ENCODE peak calls at places on chromosome 21, in five cellular contexts. One of them, this sample, is unnamed.

GRCh38 chr21:41583274-41583790 is 75.4 kb upstream of the TMPRSS2 start:
- DNase-seq in nucleus accumbens: no peak
- DNase-seq in 8988T: no peak
- DNase-seq in sciatic nerve: no peak
- DNase-seq in activated naive CD8-positive, alpha-beta T cell treated with anti-CD3 and anti-CD28 coated beads for 36 hours: no peak
- DNase-seq in this sample: peak; percentile 77

GRCh38 chr21:27480841-27481261 is 514.0 kb upstream of the ADAMTS5 start:
- DNase-seq in nucleus accumbens: no peak
- DNase-seq in activated naive CD8-positive, alpha-beta T cell treated with anti-CD3 and anti-CD28 coated beads for 36 hours: no peak
- DNase-seq in 8988T: no peak
- DNase-seq in sciatic nerve: no peak
- DNase-seq in this sample: no peak

GRCh38 chr21:34093083-34093482 is 19.7 kb downstream of the MRPS6 start:
- DNase-seq in sciatic nerve: no peak
- DNase-seq in 8988T: no peak
- DNase-seq in activated naive CD8-positive, alpha-beta T cell treated with anti-CD3 and anti-CD28 coated beads for 36 hours: no peak
- DNase-seq in nucleus accumbens: no peak
- DNase-seq in this sample: no peak

GRCh38 chr21:45525910-45526306 is 16.3 kb downstream of the SLC19A1 start:
- DNase-seq in sciatic nerve: peak; percentile 35
- DNase-seq in 8988T: no peak
- DNase-seq in nucleus accumbens: no peak
- DNase-seq in activated naive CD8-positive, alpha-beta T cell treated with anti-CD3 and anti-CD28 coated beads for 36 hours: no peak
- DNase-seq in this sample: no peak

GRCh38 chr21:34157456-34158025 is 84.2 kb downstream of the MRPS6 start:
- DNase-seq in nucleus accumbens: no peak
- DNase-seq in 8988T: no peak
- DNase-seq in sciatic nerve: no peak
- DNase-seq in activated naive CD8-positive, alpha-beta T cell treated with anti-CD3 and anti-CD28 coated beads for 36 hours: no peak
- DNase-seq in this sample: peak; percentile 32

GRCh38 chr21:44043613-44044012 is 31.5 kb downstream of the TRAPPC10 start:
- DNase-seq in activated naive CD8-positive, alpha-beta T cell treated with anti-CD3 and anti-CD28 coated beads for 36 hours: no peak
- DNase-seq in nucleus accumbens: no peak
- DNase-seq in sciatic nerve: no peak
- DNase-seq in 8988T: no peak
- DNase-seq in this sample: no peak

GRCh38 chr21:16773206-16773605 is 739.6 kb upstream of the CXADR start:
- DNase-seq in 8988T: no peak
- DNase-seq in nucleus accumbens: no peak
- DNase-seq in activated naive CD8-positive, alpha-beta T cell treated with anti-CD3 and anti-CD28 coated beads for 36 hours: no peak
- DNase-seq in sciatic nerve: no peak
- DNase-seq in this sample: no peak

GRCh38 chr21:45262616-45263015 is 25.1 kb downstream of the POFUT2 start:
- DNase-seq in 8988T: peak; percentile 10
- DNase-seq in nucleus accumbens: no peak
- DNase-seq in sciatic nerve: no peak
- DNase-seq in activated naive CD8-positive, alpha-beta T cell treated with anti-CD3 and anti-CD28 coated beads for 36 hours: no peak
- DNase-seq in this sample: no peak

GRCh38 chr21:45184869-45185268 is 102.8 kb downstream of the POFUT2 start:
- DNase-seq in activated naive CD8-positive, alpha-beta T cell treated with anti-CD3 and anti-CD28 coated beads for 36 hours: no peak
- DNase-seq in nucleus accumbens: no peak
- DNase-seq in 8988T: no peak
- DNase-seq in sciatic nerve: no peak
- DNase-seq in this sample: no peak

GRCh38 chr21:25375675-25376074 is 231.6 kb downstream of the MRPL39 start:
- DNase-seq in nucleus accumbens: no peak
- DNase-seq in sciatic nerve: no peak
- DNase-seq in 8988T: no peak
- DNase-seq in activated naive CD8-positive, alpha-beta T cell treated with anti-CD3 and anti-CD28 coated beads for 36 hours: no peak
- DNase-seq in this sample: no peak

GRCh38 chr21:43925609-43926008 is 60.6 kb downstream of the AGPAT3 start:
- DNase-seq in sciatic nerve: no peak
- DNase-seq in 8988T: no peak
- DNase-seq in activated naive CD8-positive, alpha-beta T cell treated with anti-CD3 and anti-CD28 coated beads for 36 hours: no peak
- DNase-seq in nucleus accumbens: no peak
- DNase-seq in this sample: no peak

GRCh38 chr21:38478782-38479181 is 19.5 kb downstream of the ERG start:
- DNase-seq in sciatic nerve: no peak
- DNase-seq in 8988T: no peak
- DNase-seq in activated naive CD8-positive, alpha-beta T cell treated with anti-CD3 and anti-CD28 coated beads for 36 hours: no peak
- DNase-seq in nucleus accumbens: no peak
- DNase-seq in this sample: no peak

GRCh38 chr21:37208741-37209225 is 58.4 kb downstream of the VPS26C start:
- DNase-seq in 8988T: no peak
- DNase-seq in sciatic nerve: peak; percentile 53
- DNase-seq in nucleus accumbens: no peak
- DNase-seq in activated naive CD8-positive, alpha-beta T cell treated with anti-CD3 and anti-CD28 coated beads for 36 hours: no peak
- DNase-seq in this sample: peak; percentile 73

GRCh38 chr21:18147678-18148077 is 97.0 kb upstream of the CHODL start:
- DNase-seq in activated naive CD8-positive, alpha-beta T cell treated with anti-CD3 and anti-CD28 coated beads for 36 hours: no peak
- DNase-seq in 8988T: no peak
- DNase-seq in sciatic nerve: no peak
- DNase-seq in nucleus accumbens: no peak
- DNase-seq in this sample: peak; percentile 8

GRCh38 chr21:42010507-42011493 is 640 bp upstream of the ZBTB21 start:
- DNase-seq in activated naive CD8-positive, alpha-beta T cell treated with anti-CD3 and anti-CD28 coated beads for 36 hours: peak; percentile 50
- DNase-seq in 8988T: no peak
- DNase-seq in sciatic nerve: no peak
- DNase-seq in nucleus accumbens: no peak
- DNase-seq in this sample: peak; percentile 70

GRCh38 chr21:43978060-43978459 is 34.0 kb upstream of the TRAPPC10 start:
- DNase-seq in sciatic nerve: no peak
- DNase-seq in nucleus accumbens: no peak
- DNase-seq in 8988T: no peak
- DNase-seq in activated naive CD8-positive, alpha-beta T cell treated with anti-CD3 and anti-CD28 coated beads for 36 hours: no peak
- DNase-seq in this sample: no peak

GRCh38 chr21:17045214-17045835 is 467.5 kb upstream of the CXADR start:
- DNase-seq in nucleus accumbens: no peak
- DNase-seq in sciatic nerve: no peak
- DNase-seq in activated naive CD8-positive, alpha-beta T cell treated with anti-CD3 and anti-CD28 coated beads for 36 hours: no peak
- DNase-seq in 8988T: no peak
- DNase-seq in this sample: peak; percentile 19

GRCh38 chr21:28590026-28590425 is 402.7 kb downstream of the LTN1 start:
- DNase-seq in 8988T: no peak
- DNase-seq in activated naive CD8-positive, alpha-beta T cell treated with anti-CD3 and anti-CD28 coated beads for 36 hours: no peak
- DNase-seq in nucleus accumbens: no peak
- DNase-seq in sciatic nerve: no peak
- DNase-seq in this sample: no peak

GRCh38 chr21:39082656-39083376 is 100.4 kb downstream of the PSMG1 start:
- DNase-seq in sciatic nerve: no peak
- DNase-seq in 8988T: no peak
- DNase-seq in activated naive CD8-positive, alpha-beta T cell treated with anti-CD3 and anti-CD28 coated beads for 36 hours: no peak
- DNase-seq in nucleus accumbens: no peak
- DNase-seq in this sample: no peak

GRCh38 chr21:35927262-35927661 is 133.1 kb downstream of the SETD4 start:
- DNase-seq in 8988T: no peak
- DNase-seq in sciatic nerve: no peak
- DNase-seq in nucleus accumbens: no peak
- DNase-seq in activated naive CD8-positive, alpha-beta T cell treated with anti-CD3 and anti-CD28 coated beads for 36 hours: no peak
- DNase-seq in this sample: no peak

GRCh38 chr21:27190601-27191000 is 223.7 kb upstream of the ADAMTS5 start:
- DNase-seq in nucleus accumbens: no peak
- DNase-seq in 8988T: no peak
- DNase-seq in activated naive CD8-positive, alpha-beta T cell treated with anti-CD3 and anti-CD28 coated beads for 36 hours: no peak
- DNase-seq in sciatic nerve: no peak
- DNase-seq in this sample: peak; percentile 88

GRCh38 chr21:27570306-27570868 is 603.5 kb upstream of the ADAMTS5 start:
- DNase-seq in activated naive CD8-positive, alpha-beta T cell treated with anti-CD3 and anti-CD28 coated beads for 36 hours: no peak
- DNase-seq in nucleus accumbens: no peak
- DNase-seq in 8988T: no peak
- DNase-seq in sciatic nerve: peak; percentile 63
- DNase-seq in this sample: peak; percentile 91

GRCh38 chr21:32520885-32521735 is 64.2 kb downstream of the TCP10L start:
- DNase-seq in activated naive CD8-positive, alpha-beta T cell treated with anti-CD3 and anti-CD28 coated beads for 36 hours: no peak
- DNase-seq in nucleus accumbens: peak; percentile 31
- DNase-seq in 8988T: no peak
- DNase-seq in sciatic nerve: peak; percentile 90
- DNase-seq in this sample: no peak

This sample was measured in Caki2.